ENCODE peak calls at places on chromosomes 4 and X, in eight cellular contexts. One of them, this sample, is unnamed.
A peak's percentile ranks its signal among the peaks of the same experiment; 100 is the strongest.

GRCh38 chr4:30386266-30386895 is 333.8 kb upstream of the PCDH7 start:
- DNase-seq in cardiac muscle cell: no peak
- DNase-seq in heart left ventricle: no peak
- DNase-seq in caudate nucleus: no peak
- DNase-seq in mesenchymal stem cell: peak; percentile 54
- DNase-seq in fibroblast of lung: peak; percentile 66
- DNase-seq in IMR-90: peak; percentile 77
- DNase-seq in ovary: no peak
- DNase-seq in this sample: no peak

GRCh38 chrX:51608071-51608470 is 10.6 kb downstream of the CENPVL3 start:
- DNase-seq in cardiac muscle cell: no peak
- DNase-seq in heart left ventricle: no peak
- DNase-seq in caudate nucleus: no peak
- DNase-seq in mesenchymal stem cell: peak; percentile 41
- DNase-seq in fibroblast of lung: no peak
- DNase-seq in IMR-90: peak; percentile 1
- DNase-seq in ovary: no peak
- DNase-seq in this sample: no peak

GRCh38 chrX:143363419-143363818 is 153.9 kb downstream of the SPANXN3 start:
- DNase-seq in cardiac muscle cell: no peak
- DNase-seq in heart left ventricle: no peak
- DNase-seq in caudate nucleus: no peak
- DNase-seq in mesenchymal stem cell: no peak
- DNase-seq in fibroblast of lung: no peak
- DNase-seq in IMR-90: no peak
- DNase-seq in ovary: no peak
- DNase-seq in this sample: no peak

GRCh38 chrX:71541546-71542022 is 8.7 kb downstream of the OGT start:
- DNase-seq in cardiac muscle cell: no peak
- DNase-seq in heart left ventricle: no peak
- DNase-seq in caudate nucleus: no peak
- DNase-seq in mesenchymal stem cell: peak; percentile 84
- DNase-seq in fibroblast of lung: peak; percentile 62
- DNase-seq in IMR-90: peak; percentile 75
- DNase-seq in ovary: no peak
- DNase-seq in this sample: no peak

GRCh38 chrX:22081475-22082092 is 49.5 kb downstream of the PHEX start:
- DNase-seq in cardiac muscle cell: peak; percentile 80
- DNase-seq in heart left ventricle: peak; percentile 25
- DNase-seq in caudate nucleus: no peak
- DNase-seq in mesenchymal stem cell: peak; percentile 48
- DNase-seq in fibroblast of lung: peak; percentile 73
- DNase-seq in IMR-90: peak; percentile 63
- DNase-seq in ovary: peak; percentile 20
- DNase-seq in this sample: peak; percentile 47

GRCh38 chr4:124055896-124056295 is 656.6 kb downstream of the ANKRD50 start:
- DNase-seq in cardiac muscle cell: no peak
- DNase-seq in heart left ventricle: no peak
- DNase-seq in caudate nucleus: no peak
- DNase-seq in mesenchymal stem cell: no peak
- DNase-seq in fibroblast of lung: no peak
- DNase-seq in IMR-90: peak; percentile 31
- DNase-seq in ovary: no peak
- DNase-seq in this sample: no peak

GRCh38 chr4:5753766-5754528 is 42.9 kb downstream of the EVC start:
- DNase-seq in cardiac muscle cell: no peak
- DNase-seq in heart left ventricle: no peak
- DNase-seq in caudate nucleus: no peak
- DNase-seq in mesenchymal stem cell: peak; percentile 86
- DNase-seq in fibroblast of lung: peak; percentile 87
- DNase-seq in IMR-90: peak; percentile 97
- DNase-seq in ovary: no peak
- DNase-seq in this sample: no peak

GRCh38 chrX:20355187-20355586 is 88.5 kb upstream of the RPS6KA3 start:
- DNase-seq in cardiac muscle cell: no peak
- DNase-seq in heart left ventricle: no peak
- DNase-seq in caudate nucleus: no peak
- DNase-seq in mesenchymal stem cell: no peak
- DNase-seq in fibroblast of lung: no peak
- DNase-seq in IMR-90: no peak
- DNase-seq in ovary: no peak
- DNase-seq in this sample: no peak

GRCh38 chr4:167943872-167944505 is 148.3 kb upstream of the ANXA10 start:
- DNase-seq in cardiac muscle cell: no peak
- DNase-seq in heart left ventricle: no peak
- DNase-seq in caudate nucleus: no peak
- DNase-seq in mesenchymal stem cell: no peak
- DNase-seq in fibroblast of lung: peak; percentile 11
- DNase-seq in IMR-90: no peak
- DNase-seq in ovary: no peak
- DNase-seq in this sample: no peak

GRCh38 chr4:244471-244870 is 60.8 kb downstream of the ZNF732 start:
- DNase-seq in cardiac muscle cell: peak; percentile 32
- DNase-seq in heart left ventricle: peak; percentile 12
- DNase-seq in caudate nucleus: no peak
- DNase-seq in mesenchymal stem cell: peak; percentile 1
- DNase-seq in fibroblast of lung: peak; percentile 14
- DNase-seq in IMR-90: no peak
- DNase-seq in ovary: peak; percentile 32
- DNase-seq in this sample: no peak

GRCh38 chrX:45309096-45309495 is 108.4 kb upstream of the DIPK2B start:
- DNase-seq in cardiac muscle cell: no peak
- DNase-seq in heart left ventricle: no peak
- DNase-seq in caudate nucleus: no peak
- DNase-seq in mesenchymal stem cell: peak; percentile 64
- DNase-seq in fibroblast of lung: peak; percentile 28
- DNase-seq in IMR-90: peak; percentile 52
- DNase-seq in ovary: no peak
- DNase-seq in this sample: no peak

GRCh38 chrX:82127228-82128123 is 925.6 kb downstream of the SH3BGRL start:
- DNase-seq in cardiac muscle cell: no peak
- DNase-seq in heart left ventricle: no peak
- DNase-seq in caudate nucleus: no peak
- DNase-seq in mesenchymal stem cell: no peak
- DNase-seq in fibroblast of lung: no peak
- DNase-seq in IMR-90: no peak
- DNase-seq in ovary: no peak
- DNase-seq in this sample: no peak

GRCh38 chr4:160319868-160320260 is 1217.0 kb downstream of the RAPGEF2 start:
- DNase-seq in cardiac muscle cell: no peak
- DNase-seq in heart left ventricle: no peak
- DNase-seq in caudate nucleus: no peak
- DNase-seq in mesenchymal stem cell: no peak
- DNase-seq in fibroblast of lung: no peak
- DNase-seq in IMR-90: no peak
- DNase-seq in ovary: no peak
- DNase-seq in this sample: no peak

DNA sequence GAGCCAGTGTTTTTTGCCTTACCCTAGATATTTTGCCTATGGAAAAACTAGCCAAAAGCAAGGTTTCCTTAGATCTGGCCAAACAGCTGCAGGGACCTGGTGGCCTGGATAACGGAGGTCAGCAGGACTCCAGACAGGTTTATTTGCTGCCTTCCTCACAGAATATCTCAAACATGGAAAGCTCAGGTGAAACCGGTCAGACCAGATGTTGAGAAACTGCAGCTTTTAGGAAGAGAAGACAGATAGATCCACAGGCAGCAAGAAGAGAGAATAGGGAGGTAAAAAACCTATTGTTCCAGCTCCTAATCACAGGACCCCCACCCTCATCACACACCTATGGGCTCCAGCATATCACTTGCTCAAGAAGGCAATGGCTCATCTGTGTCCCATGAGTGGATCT is 16.2 kb downstream of the SLC16A2 start:
- DNase-seq in cardiac muscle cell: no peak
- DNase-seq in heart left ventricle: no peak
- DNase-seq in caudate nucleus: no peak
- DNase-seq in mesenchymal stem cell: no peak
- DNase-seq in fibroblast of lung: no peak
- DNase-seq in IMR-90: no peak
- DNase-seq in ovary: no peak
- DNase-seq in this sample: no peak
- H3K27ac ChIP-seq in cardiac muscle cell: no peak overlapping the region
- H3K27ac ChIP-seq in heart left ventricle: no peak overlapping the region
- H3K27ac ChIP-seq in caudate nucleus: no peak overlapping the region
- H3K27ac ChIP-seq in mesenchymal stem cell: no peak overlapping the region
- H3K27ac ChIP-seq in fibroblast of lung: no peak overlapping the region
- H3K27ac ChIP-seq in IMR-90: no peak overlapping the region
- H3K27ac ChIP-seq in ovary: no peak overlapping the region
- H3K27ac ChIP-seq in this sample: no peak overlapping the region

GRCh38 chr4:85932371-85933305 is 427.2 kb downstream of the MAPK10 start:
- DNase-seq in cardiac muscle cell: peak; percentile 22
- DNase-seq in heart left ventricle: no peak
- DNase-seq in caudate nucleus: no peak
- DNase-seq in mesenchymal stem cell: no peak
- DNase-seq in fibroblast of lung: no peak
- DNase-seq in IMR-90: no peak
- DNase-seq in ovary: no peak
- DNase-seq in this sample: peak; percentile 47

GRCh38 chr4:85925071-85925470 is 434.8 kb downstream of the MAPK10 start:
- DNase-seq in cardiac muscle cell: no peak
- DNase-seq in heart left ventricle: no peak
- DNase-seq in caudate nucleus: no peak
- DNase-seq in mesenchymal stem cell: no peak
- DNase-seq in fibroblast of lung: no peak
- DNase-seq in IMR-90: no peak
- DNase-seq in ovary: no peak
- DNase-seq in this sample: no peak

GRCh38 chr4:85929926-85930325 is 429.9 kb downstream of the MAPK10 start:
- DNase-seq in cardiac muscle cell: peak; percentile 23
- DNase-seq in heart left ventricle: no peak
- DNase-seq in caudate nucleus: no peak
- DNase-seq in mesenchymal stem cell: no peak
- DNase-seq in fibroblast of lung: no peak
- DNase-seq in IMR-90: no peak
- DNase-seq in ovary: no peak
- DNase-seq in this sample: no peak

GRCh38 chr4:85933306-85933640 is 426.6 kb downstream of the MAPK10 start:
- DNase-seq in cardiac muscle cell: no peak
- DNase-seq in heart left ventricle: no peak
- DNase-seq in caudate nucleus: no peak
- DNase-seq in mesenchymal stem cell: no peak
- DNase-seq in fibroblast of lung: no peak
- DNase-seq in IMR-90: no peak
- DNase-seq in ovary: no peak
- DNase-seq in this sample: no peak

GRCh38 chr4:85928775-85929585 is 430.9 kb downstream of the MAPK10 start:
- DNase-seq in cardiac muscle cell: no peak
- DNase-seq in heart left ventricle: no peak
- DNase-seq in caudate nucleus: no peak
- DNase-seq in mesenchymal stem cell: peak; percentile 35
- DNase-seq in fibroblast of lung: peak; percentile 14
- DNase-seq in IMR-90: peak; percentile 47
- DNase-seq in ovary: no peak
- DNase-seq in this sample: no peak
- H3K27ac ChIP-seq in cardiac muscle cell: no peak overlapping the region
- H3K27ac ChIP-seq in heart left ventricle: no peak overlapping the region
- H3K27ac ChIP-seq in caudate nucleus: no peak overlapping the region
- H3K27ac ChIP-seq in mesenchymal stem cell: peak overlapping the region; percentile 91
- H3K27ac ChIP-seq in fibroblast of lung: no peak overlapping the region
- H3K27ac ChIP-seq in IMR-90: no peak overlapping the region
- H3K27ac ChIP-seq in ovary: no peak overlapping the region
- H3K27ac ChIP-seq in this sample: no peak overlapping the region

GRCh38 chrX:136182394-136182793 is 35.1 kb downstream of the FHL1 start:
- DNase-seq in cardiac muscle cell: no peak
- DNase-seq in heart left ventricle: no peak
- DNase-seq in caudate nucleus: no peak
- DNase-seq in mesenchymal stem cell: no peak
- DNase-seq in fibroblast of lung: peak; percentile 78
- DNase-seq in IMR-90: no peak
- DNase-seq in ovary: no peak
- DNase-seq in this sample: no peak

GRCh38 chrX:136183175-136183574 is 35.8 kb downstream of the FHL1 start:
- DNase-seq in cardiac muscle cell: no peak
- DNase-seq in heart left ventricle: no peak
- DNase-seq in caudate nucleus: no peak
- DNase-seq in mesenchymal stem cell: no peak
- DNase-seq in fibroblast of lung: no peak
- DNase-seq in IMR-90: no peak
- DNase-seq in ovary: no peak
- DNase-seq in this sample: no peak

GRCh38 chrX:136176399-136176825 is 29.1 kb downstream of the FHL1 start:
- DNase-seq in cardiac muscle cell: no peak
- DNase-seq in heart left ventricle: no peak
- DNase-seq in caudate nucleus: no peak
- DNase-seq in mesenchymal stem cell: peak; percentile 94
- DNase-seq in fibroblast of lung: peak; percentile 96
- DNase-seq in IMR-90: peak; percentile 90
- DNase-seq in ovary: peak; percentile 67
- DNase-seq in this sample: no peak

GRCh38 chrX:136183917-136184316 is 36.6 kb downstream of the FHL1 start:
- DNase-seq in cardiac muscle cell: no peak
- DNase-seq in heart left ventricle: no peak
- DNase-seq in caudate nucleus: no peak
- DNase-seq in mesenchymal stem cell: no peak
- DNase-seq in fibroblast of lung: peak; percentile 65
- DNase-seq in IMR-90: no peak
- DNase-seq in ovary: no peak
- DNase-seq in this sample: no peak

DNA sequence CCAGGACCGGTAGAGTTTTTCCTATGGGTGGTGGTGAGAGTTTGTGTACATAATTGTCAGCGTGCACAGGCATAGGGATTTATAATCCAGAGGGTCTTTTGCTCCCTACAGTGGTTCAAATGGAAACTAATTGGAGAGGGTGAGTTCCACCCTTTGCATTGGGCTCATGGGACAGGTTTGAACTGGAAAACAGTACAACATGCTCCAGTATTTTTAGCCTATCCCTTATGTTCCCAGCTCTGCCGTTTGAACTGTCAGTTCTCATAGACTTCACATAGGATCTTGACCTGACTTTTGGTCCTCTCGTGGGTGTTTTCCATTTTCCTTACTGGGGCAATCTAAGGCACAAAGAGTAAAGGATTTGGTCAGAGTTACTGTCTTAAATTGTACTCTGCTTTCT is 31.8 kb downstream of the FHL1 start:
- DNase-seq in cardiac muscle cell: no peak
- DNase-seq in heart left ventricle: no peak
- DNase-seq in caudate nucleus: no peak
- DNase-seq in mesenchymal stem cell: no peak
- DNase-seq in fibroblast of lung: no peak
- DNase-seq in IMR-90: no peak
- DNase-seq in ovary: no peak
- DNase-seq in this sample: no peak
- H3K27ac ChIP-seq in cardiac muscle cell: no peak overlapping the region
- H3K27ac ChIP-seq in heart left ventricle: peak overlapping the region; percentile 28
- H3K27ac ChIP-seq in caudate nucleus: no peak overlapping the region
- H3K27ac ChIP-seq in mesenchymal stem cell: no peak overlapping the region
- H3K27ac ChIP-seq in fibroblast of lung: no peak overlapping the region
- H3K27ac ChIP-seq in IMR-90: no peak overlapping the region
- H3K27ac ChIP-seq in ovary: no peak overlapping the region
- H3K27ac ChIP-seq in this sample: peak overlapping the region; percentile 64

DNA sequence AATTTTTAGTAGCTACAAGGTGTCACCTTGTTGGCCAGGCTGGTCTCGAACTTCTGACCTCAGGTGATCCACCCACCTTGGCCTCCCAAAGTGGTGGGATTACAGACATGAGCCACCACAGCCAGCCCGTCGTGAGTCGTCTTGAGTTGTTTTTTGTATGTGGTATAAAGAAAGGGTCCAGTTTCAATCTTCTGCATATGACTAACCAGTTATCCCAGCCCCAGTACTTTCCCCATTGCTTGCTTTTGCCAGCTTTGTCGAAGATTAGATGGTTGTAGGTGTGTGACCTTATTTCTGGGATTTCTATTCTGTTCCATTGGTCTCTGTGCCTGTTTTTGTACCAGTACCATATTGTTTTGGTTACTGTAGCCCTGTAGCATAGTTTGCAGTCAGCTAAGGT is 105.9 kb downstream of the OR13H1 start:
- DNase-seq in cardiac muscle cell: no peak
- DNase-seq in heart left ventricle: no peak
- DNase-seq in caudate nucleus: no peak
- DNase-seq in mesenchymal stem cell: no peak
- DNase-seq in fibroblast of lung: no peak
- DNase-seq in IMR-90: no peak
- DNase-seq in ovary: no peak
- DNase-seq in this sample: no peak
- H3K27ac ChIP-seq in cardiac muscle cell: no peak overlapping the region
- H3K27ac ChIP-seq in heart left ventricle: no peak overlapping the region
- H3K27ac ChIP-seq in caudate nucleus: no peak overlapping the region
- H3K27ac ChIP-seq in mesenchymal stem cell: no peak overlapping the region
- H3K27ac ChIP-seq in fibroblast of lung: no peak overlapping the region
- H3K27ac ChIP-seq in IMR-90: no peak overlapping the region
- H3K27ac ChIP-seq in ovary: no peak overlapping the region
- H3K27ac ChIP-seq in this sample: no peak overlapping the region